ENCODE peak calls at places on chromosomes 12 and 14, in ten cellular contexts. L is H54, X is IMR-90, M is A549, O is endothelial cell of umbilical vein, B is stomach, Z is uterus, T is tibial nerve, I is GM12891, V is gastrocnemius medialis. E is an unnamed sample.

GRCh38 chr12:62484234-62484633 is 17.6 kb downstream of the MON2 start:
- DNase-seq in L (no peak), X (no peak), M (no peak), O (no peak), B (no peak), Z (no peak), T (no peak), I (no peak), V (no peak), E (no peak)

GRCh38 chr12:70609203-70609602 is 28.0 kb downstream of the PTPRB start:
- DNase-seq in L (no peak), X (no peak), M (no peak), O (peak; percentile 58), B (no peak), Z (no peak), T (no peak), I (no peak), V (no peak), E (no peak)

GRCh38 chr12:30847259-30847658 is 79.3 kb upstream of the TSPAN11 start:
- DNase-seq in L (no peak), X (peak; percentile 70), M (no peak), O (peak; percentile 59), B (no peak), Z (no peak), T (no peak), I (no peak), V (no peak), E (no peak)

GRCh38 chr14:101068293-101068957 is 164.9 kb upstream of the RTL1 start:
- DNase-seq in L (no peak), X (no peak), M (no peak), O (no peak), B (no peak), Z (peak; percentile 5), T (peak; percentile 3), I (no peak), V (no peak), E (no peak)

GRCh38 chr12:27780612-27781408 is 774 bp upstream of the MANSC4 start:
- DNase-seq in L (no peak), X (peak; percentile 47), M (peak; percentile 28), O (peak; percentile 61), B (peak; percentile 26), Z (peak; percentile 29), T (no peak), I (peak; percentile 36), V (no peak), E (peak; percentile 72)

GRCh38 chr14:61512508-61512907 is 182.8 kb upstream of the HIF1A start:
- DNase-seq in L (no peak), X (peak; percentile 51), M (no peak), O (no peak), B (no peak), Z (no peak), T (no peak), I (no peak), V (no peak), E (no peak)

GRCh38 chr12:53624956-53625355 is 1.2 kb downstream of the ATF7 start:
- DNase-seq in L (no peak), X (no peak), M (no peak), O (peak; percentile 36), B (no peak), Z (no peak), T (no peak), I (no peak), V (no peak), E (no peak)

GRCh38 chr14:29236401-29236800 is 469.8 kb downstream of the FOXG1 start:
- DNase-seq in L (no peak), X (no peak), M (no peak), O (no peak), B (no peak), Z (no peak), T (no peak), I (no peak), V (no peak), E (no peak)

GRCh38 chr14:104604461-104605449 is at the start of gene TMEM179:
- DNase-seq in L (no peak), X (peak; percentile 4), M (no peak), O (peak; percentile 14), B (no peak), Z (no peak), T (no peak), I (peak; percentile 43), V (no peak), E (peak; percentile 9)

GRCh38 chr12:32681272-32681671 is 2.2 kb downstream of the DNM1L start:
- DNase-seq in L (no peak), X (no peak), M (no peak), O (no peak), B (no peak), Z (no peak), T (no peak), I (no peak), V (no peak), E (no peak)

GRCh38 chr12:31214626-31215520 is 111.1 kb downstream of the SINHCAF start:
- DNase-seq in L (no peak), X (no peak), M (no peak), O (no peak), B (no peak), Z (no peak), T (no peak), I (no peak), V (no peak), E (no peak)

GRCh38 chr14:48690349-48690748 is 895.8 kb downstream of the RPS29 start:
- DNase-seq in L (no peak), X (peak; percentile 10), M (no peak), O (no peak), B (no peak), Z (no peak), T (no peak), I (no peak), V (no peak), E (no peak)

GRCh38 chr12:71061451-71061850 is 96.3 kb downstream of the TSPAN8 start:
- DNase-seq in L (no peak), X (no peak), M (no peak), O (no peak), B (no peak), Z (no peak), T (no peak), I (no peak), V (no peak), E (no peak)

GRCh38 chr12:24039113-24039525 is 89.6 kb upstream of the SOX5 start:
- DNase-seq in L (no peak), X (peak; percentile 97), M (no peak), O (peak; percentile 66), B (no peak), Z (no peak), T (no peak), I (no peak), V (no peak), E (no peak)

GRCh38 chr12:113674996-113675395 is 203.3 kb upstream of the LHX5 start:
- DNase-seq in L (no peak), X (no peak), M (no peak), O (no peak), B (no peak), Z (no peak), T (no peak), I (no peak), V (no peak), E (no peak)

GRCh38 chr12:130286041-130286440 is 51.6 kb upstream of the PIWIL1 start:
- DNase-seq in L (no peak), X (no peak), M (no peak), O (no peak), B (no peak), Z (no peak), T (no peak), I (no peak), V (no peak), E (no peak)

GRCh38 chr12:116336542-116337065 is 59.1 kb upstream of the MED13L start:
- DNase-seq in L (no peak), X (peak; percentile 77), M (no peak), O (no peak), B (peak; percentile 31), Z (no peak), T (no peak), I (peak; percentile 39), V (no peak), E (no peak)

GRCh38 chr14:93369393-93370266 is 22.6 kb downstream of the COX8C start:
- DNase-seq in L (no peak), X (no peak), M (no peak), O (no peak), B (no peak), Z (no peak), T (no peak), I (no peak), V (no peak), E (peak; percentile 28)

GRCh38 chr12:66438601-66439000 is 136.3 kb downstream of the HELB start:
- DNase-seq in L (no peak), X (peak; percentile 18), M (no peak), O (no peak), B (no peak), Z (no peak), T (no peak), I (no peak), V (no peak), E (no peak)

GRCh38 chr14:31953210-31953609 is 123.9 kb upstream of the ARHGAP5 start:
- DNase-seq in L (no peak), X (no peak), M (no peak), O (no peak), B (no peak), Z (no peak), T (no peak), I (no peak), V (no peak), E (no peak)
- TF ChIP-seq POLR2A in L (no peak), X (no peak), M (no peak), O (no peak), B (no peak), Z (no peak), T (no peak), I (no peak), V (no peak), E (no peak)

GRCh38 chr14:95340201-95340697 is 20.5 kb upstream of the CLMN start:
- DNase-seq in L (no peak), X (no peak), M (peak; percentile 18), O (no peak), B (peak; percentile 93), Z (no peak), T (no peak), I (no peak), V (no peak), E (no peak)
- TF ChIP-seq POLR2A in L (no peak), X (no peak), M (no peak), O (no peak), B (no peak), Z (no peak), T (no peak), I (no peak), V (no peak), E (no peak)

GRCh38 chr12:55972906-55973597 is 826 bp upstream of the RAB5B start:
- DNase-seq in L (no peak), X (peak; percentile 53), M (no peak), O (no peak), B (no peak), Z (no peak), T (no peak), I (no peak), V (no peak), E (peak; percentile 7)
- TF ChIP-seq POLR2A in L (no peak), X (peak; percentile 84), M (peak; percentile 23), O (peak; percentile 42), B (no peak), Z (peak; percentile 45), T (peak; percentile 51), I (no peak), V (peak; percentile 18), E (peak; percentile 67)

DNA sequence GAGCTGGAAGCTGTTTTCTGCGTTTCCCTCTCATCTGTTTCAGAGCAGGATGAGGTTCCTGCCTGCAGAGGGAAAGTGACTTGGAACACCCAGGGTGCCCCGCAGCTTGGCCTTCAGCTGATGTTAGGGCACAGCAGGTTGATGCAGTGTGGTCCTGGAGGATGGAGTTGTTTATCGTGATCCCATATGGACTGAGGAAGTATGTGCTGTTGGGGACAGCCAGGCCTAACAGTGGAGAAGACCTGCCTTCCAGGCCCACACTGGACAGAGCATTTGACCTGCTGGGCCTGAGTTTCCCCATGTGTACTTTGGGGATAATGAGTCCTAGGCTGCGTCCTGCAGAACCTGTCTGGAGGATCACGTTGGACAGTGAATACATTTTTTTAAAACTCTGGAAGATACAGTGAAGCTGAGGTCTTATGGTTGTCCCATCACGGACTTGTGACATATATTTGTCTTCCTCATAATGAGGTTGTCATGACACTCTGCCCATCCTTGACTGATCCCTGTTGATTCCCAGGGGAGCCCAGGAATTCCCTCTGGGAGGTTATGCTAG is 12.8 kb downstream of the SERPINA1 start:
- DNase-seq in L (no peak), X (no peak), M (no peak), O (no peak), B (no peak), Z (no peak), T (no peak), I (no peak), V (no peak), E (no peak)
- TF ChIP-seq POLR2A in L (no peak), X (no peak), M (no peak), O (no peak), B (no peak), Z (no peak), T (no peak), I (no peak), V (no peak), E (no peak)